ENCODE peak calls at places on chromosomes 2 and 18, in five cellular contexts. R is small intestine, D is Karpas-422, U is mesendoderm, E is ovary. V is an unnamed sample.

GRCh38 chr2:180202591-180202990 is 195.5 kb upstream of the CWC22 start:
- DNase-seq in R (no peak), D (no peak), U (no peak), E (no peak), V (no peak)

GRCh38 chr2:165274698-165275097 is 35.5 kb downstream of the SCN2A start:
- DNase-seq in U (no peak), E (peak; percentile 57), D (no peak), R (no peak), V (peak; percentile 49)

GRCh38 chr2:118388771-118389170 is 300.5 kb downstream of the INSIG2 start:
- DNase-seq in E (no peak), U (no peak), R (no peak), D (no peak), V (no peak)

GRCh38 chr2:157760949-157761348 is 115.2 kb downstream of the ACVR1 start:
- DNase-seq in U (peak; percentile 47), D (no peak), E (no peak), R (no peak), V (no peak)

GRCh38 chr2:109736177-109736827 is 57.8 kb upstream of the RGPD5 start:
- DNase-seq in D (peak; percentile 77), R (peak; percentile 60), E (peak; percentile 81), U (peak; percentile 61), V (peak; percentile 82)

GRCh38 chr2:16215892-16216554 is 275.7 kb downstream of the MYCN start:
- DNase-seq in D (no peak), U (no peak), R (no peak), E (no peak), V (no peak)

GRCh38 chr2:69547984-69548715 is 95.4 kb downstream of the AAK1 start:
- DNase-seq in R (no peak), U (no peak), D (no peak), E (no peak), V (no peak)

GRCh38 chr2:19574788-19575260 is 216.4 kb upstream of the OSR1 start:
- DNase-seq in D (no peak), E (peak; percentile 24), R (peak; percentile 53), U (peak; percentile 9), V (peak; percentile 67)

GRCh38 chr2:106852103-106852502 is 33.9 kb downstream of the ST6GAL2 start:
- DNase-seq in D (no peak), R (no peak), U (peak; percentile 32), E (no peak), V (no peak)

GRCh38 chr2:74327205-74327604 is 16.0 kb downstream of the SLC4A5 start:
- DNase-seq in E (no peak), R (no peak), U (no peak), D (peak; percentile 59), V (no peak)

GRCh38 chr2:29108225-29108624 is 7.0 kb upstream of the CLIP4 start:
- DNase-seq in E (no peak), D (no peak), U (no peak), R (no peak), V (no peak)

GRCh38 chr2:20241973-20242726 is 17.2 kb upstream of the SDC1 start:
- DNase-seq in R (no peak), D (no peak), E (no peak), U (peak; percentile 37), V (no peak)

GRCh38 chr2:231130657-231131056 is 5.8 kb upstream of the HTR2B start:
- DNase-seq in D (no peak), U (no peak), R (no peak), E (no peak), V (no peak)

GRCh38 chr2:116819355-116819754 is 995.1 kb upstream of the DDX18 start:
- DNase-seq in E (no peak), R (no peak), D (no peak), U (no peak), V (no peak)

GRCh38 chr2:107633580-107634147 is 193.0 kb upstream of the RGPD4 start:
- DNase-seq in U (peak; percentile 13), R (no peak), E (no peak), D (no peak), V (no peak)

GRCh38 chr2:73083886-73084792 is 12.6 kb upstream of the SFXN5 start:
- DNase-seq in R (no peak), E (no peak), D (no peak), U (no peak), V (no peak)

GRCh38 chr18:49730951-49731391 is 82.4 kb downstream of the ACAA2 start:
- DNase-seq in D (no peak), E (no peak), U (peak; percentile 75), R (peak; percentile 74), V (no peak)

GRCh38 chr2:231854616-231855125 is 68.4 kb downstream of the COPS7B start:
- DNase-seq in R (no peak), U (no peak), D (no peak), E (no peak), V (no peak)

GRCh38 chr2:85760371-85760770 is 6.6 kb downstream of the ATOH8 start:
- DNase-seq in E (no peak), D (no peak), U (no peak), R (no peak), V (no peak)

GRCh38 chr2:56969513-56969912 is 785.7 kb downstream of the CCDC85A start:
- DNase-seq in U (no peak), R (no peak), D (no peak), E (no peak), V (no peak)

GRCh38 chr2:177799531-177799930 is 273.0 kb downstream of the PDE11A start:
- DNase-seq in U (peak; percentile 65), D (peak; percentile 73), E (no peak), R (peak; percentile 11), V (peak; percentile 21)

GRCh38 chr2:74020717-74021406 is 36.2 kb downstream of the TET3 start:
- DNase-seq in D (no peak), E (no peak), U (no peak), R (no peak), V (no peak)

GRCh38 chr2:8652774-8653426 is 29.0 kb upstream of the ID2 start:
- DNase-seq in D (no peak), E (no peak), R (no peak), U (no peak), V (no peak)

GRCh38 chr2:162475661-162476060 is 131.7 kb downstream of the GCA start:
- DNase-seq in R (no peak), U (no peak), D (no peak), E (no peak), V (no peak)

GRCh38 chr2:238287702-238288649 is at the start of gene PER2:
- DNase-seq in E (peak; percentile 80), U (peak; percentile 92), R (peak; percentile 67), D (peak; percentile 81), V (no peak)
- H3K4me1 ChIP-seq in E (peaks cover 10% of the 10 kb centered on the region), U (peaks cover 14% of the 10 kb centered on the region), R (peaks cover 8% of the 10 kb centered on the region), D (peaks cover 51% of the 10 kb centered on the region), V (no peaks in the 10 kb centered on the region)

DNA sequence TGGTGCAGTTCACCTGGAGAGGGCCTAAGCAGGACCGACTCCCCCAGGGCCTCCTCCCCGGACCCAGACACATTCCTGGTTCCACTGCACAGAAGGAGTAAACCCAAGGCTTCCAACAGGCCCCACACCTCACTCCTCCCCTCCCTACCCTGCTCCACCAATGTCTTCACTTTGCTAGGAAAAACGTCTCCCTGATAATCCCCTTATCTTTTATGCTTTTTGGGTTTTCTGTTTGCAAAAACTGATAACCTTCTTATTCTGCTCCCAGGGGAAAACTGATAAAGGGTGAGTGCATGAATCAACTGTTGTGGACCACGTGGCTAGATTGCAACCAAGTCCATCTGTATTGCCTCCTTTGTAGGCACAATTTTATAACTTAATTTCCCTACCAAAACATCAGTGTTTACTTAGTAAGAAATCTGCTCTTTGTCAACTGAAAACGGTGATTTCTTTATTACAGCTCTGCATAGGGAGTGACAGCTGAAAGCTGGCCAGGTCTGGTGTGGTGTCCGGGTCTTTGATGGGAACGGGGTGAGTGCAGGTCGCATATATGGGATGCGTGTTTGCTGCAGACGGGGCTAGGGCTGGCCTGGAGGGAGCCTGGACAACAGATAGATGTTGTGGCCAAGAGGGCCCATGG is 202.6 kb downstream of the GLI2 start:
- DNase-seq in E (no peak), D (no peak), R (no peak), U (peak; percentile 79), V (no peak)
- H3K4me1 ChIP-seq in E (peaks cover 52% of the 10 kb centered on the region), D (no peaks in the 10 kb centered on the region), R (no peaks in the 10 kb centered on the region), U (peaks cover 22% of the 10 kb centered on the region), V (peaks cover 67% of the 10 kb centered on the region)

GRCh38 chr2:98515571-98515927 is 70.9 kb downstream of the INPP4A start:
- DNase-seq in E (no peak), U (peak; percentile 39), R (no peak), D (no peak), V (no peak)
- H3K4me1 ChIP-seq in E (peaks cover 12% of the 10 kb centered on the region), U (peaks cover 25% of the 10 kb centered on the region), R (no peaks in the 10 kb centered on the region), D (no peaks in the 10 kb centered on the region), V (peaks cover 15% of the 10 kb centered on the region)

GRCh38 chr2:43134571-43134889 is 91.9 kb downstream of the ZFP36L2 start:
- DNase-seq in R (no peak), E (no peak), D (no peak), U (no peak), V (no peak)
- H3K4me1 ChIP-seq in R (peaks cover 40% of the 10 kb centered on the region), E (peaks cover 4% of the 10 kb centered on the region), D (peaks cover 8% of the 10 kb centered on the region), U (peaks cover 1% of the 10 kb centered on the region), V (peaks cover 21% of the 10 kb centered on the region)

V was measured in tibial nerve.